ENCODE peak calls at places on chromosomes 2 and 18, in six cellular contexts. One of them, this sample, is unnamed. For H3K36me3, the result is how much of the 10 kb centered on the place peaks cover.

GRCh38 chr2:38261569-38262513 is 115.2 kb downstream of the ATL2 start:
- DNase-seq in GM23248: no peak
- DNase-seq in breast epithelium: no peak
- DNase-seq in cardiac muscle cell: no peak
- DNase-seq in effector memory CD4-positive, alpha-beta T cell: no peak
- DNase-seq in kidney epithelial cell: no peak
- DNase-seq in this sample: no peak

GRCh38 chr2:211248841-211249240 is 692.4 kb downstream of the CPS1 start:
- DNase-seq in GM23248: no peak
- DNase-seq in breast epithelium: no peak
- DNase-seq in cardiac muscle cell: no peak
- DNase-seq in effector memory CD4-positive, alpha-beta T cell: no peak
- DNase-seq in kidney epithelial cell: no peak
- DNase-seq in this sample: no peak

GRCh38 chr2:25314514-25315315 is 27.0 kb downstream of the DNMT3A start:
- DNase-seq in GM23248: no peak
- DNase-seq in breast epithelium: no peak
- DNase-seq in cardiac muscle cell: peak
- DNase-seq in effector memory CD4-positive, alpha-beta T cell: peak
- DNase-seq in kidney epithelial cell: no peak
- DNase-seq in this sample: peak

GRCh38 chr2:98936133-98936916 is at the start of gene CRACDL:
- DNase-seq in GM23248: peak
- DNase-seq in breast epithelium: no peak
- DNase-seq in cardiac muscle cell: peak
- DNase-seq in effector memory CD4-positive, alpha-beta T cell: no peak
- DNase-seq in kidney epithelial cell: no peak
- DNase-seq in this sample: peak

GRCh38 chr2:14632133-14632936 is at the start of gene LRATD1:
- DNase-seq in GM23248: peak
- DNase-seq in breast epithelium: peak
- DNase-seq in cardiac muscle cell: peak
- DNase-seq in effector memory CD4-positive, alpha-beta T cell: no peak
- DNase-seq in kidney epithelial cell: peak
- DNase-seq in this sample: no peak

GRCh38 chr2:84963692-84964405 is 7.1 kb upstream of the KCMF1 start:
- DNase-seq in GM23248: peak
- DNase-seq in breast epithelium: no peak
- DNase-seq in cardiac muscle cell: peak
- DNase-seq in effector memory CD4-positive, alpha-beta T cell: no peak
- DNase-seq in kidney epithelial cell: no peak
- DNase-seq in this sample: no peak

GRCh38 chr2:172098287-172098649 is 4.4 kb downstream of the DLX2 start:
- DNase-seq in GM23248: peak
- DNase-seq in breast epithelium: no peak
- DNase-seq in cardiac muscle cell: no peak
- DNase-seq in effector memory CD4-positive, alpha-beta T cell: no peak
- DNase-seq in kidney epithelial cell: no peak
- DNase-seq in this sample: no peak

GRCh38 chr18:46630160-46630559 is 26.9 kb downstream of the LOXHD1 start:
- DNase-seq in GM23248: peak
- DNase-seq in breast epithelium: no peak
- DNase-seq in cardiac muscle cell: no peak
- DNase-seq in effector memory CD4-positive, alpha-beta T cell: no peak
- DNase-seq in kidney epithelial cell: no peak
- DNase-seq in this sample: no peak

GRCh38 chr2:147631294-147631693 is 213.5 kb upstream of the ACVR2A start:
- DNase-seq in GM23248: no peak
- DNase-seq in breast epithelium: no peak
- DNase-seq in cardiac muscle cell: no peak
- DNase-seq in effector memory CD4-positive, alpha-beta T cell: no peak
- DNase-seq in kidney epithelial cell: no peak
- DNase-seq in this sample: no peak

GRCh38 chr2:71792926-71793761 is 339.8 kb downstream of the DYSF start:
- DNase-seq in GM23248: peak
- DNase-seq in breast epithelium: no peak
- DNase-seq in cardiac muscle cell: peak
- DNase-seq in effector memory CD4-positive, alpha-beta T cell: no peak
- DNase-seq in kidney epithelial cell: no peak
- DNase-seq in this sample: no peak

GRCh38 chr18:74420926-74421325 is 36.2 kb downstream of the DIPK1C start:
- DNase-seq in GM23248: peak
- DNase-seq in breast epithelium: no peak
- DNase-seq in cardiac muscle cell: no peak
- DNase-seq in effector memory CD4-positive, alpha-beta T cell: no peak
- DNase-seq in kidney epithelial cell: no peak
- DNase-seq in this sample: no peak

GRCh38 chr18:45974088-45974536 is 7.0 kb upstream of the EPG5 start:
- DNase-seq in GM23248: peak
- DNase-seq in breast epithelium: no peak
- DNase-seq in cardiac muscle cell: peak
- DNase-seq in effector memory CD4-positive, alpha-beta T cell: peak
- DNase-seq in kidney epithelial cell: peak
- DNase-seq in this sample: no peak

GRCh38 chr2:73982140-73982617 is 2.5 kb upstream of the TET3 start:
- DNase-seq in GM23248: peak
- DNase-seq in breast epithelium: no peak
- DNase-seq in cardiac muscle cell: no peak
- DNase-seq in effector memory CD4-positive, alpha-beta T cell: no peak
- DNase-seq in kidney epithelial cell: no peak
- DNase-seq in this sample: no peak

GRCh38 chr2:204298426-204298825 is 246.8 kb upstream of the PARD3B start:
- DNase-seq in GM23248: no peak
- DNase-seq in breast epithelium: no peak
- DNase-seq in cardiac muscle cell: no peak
- DNase-seq in effector memory CD4-positive, alpha-beta T cell: no peak
- DNase-seq in kidney epithelial cell: no peak
- DNase-seq in this sample: no peak

GRCh38 chr2:47048801-47049480 is 106.2 kb downstream of the STPG4 start:
- DNase-seq in GM23248: no peak
- DNase-seq in breast epithelium: no peak
- DNase-seq in cardiac muscle cell: no peak
- DNase-seq in effector memory CD4-positive, alpha-beta T cell: no peak
- DNase-seq in kidney epithelial cell: no peak
- DNase-seq in this sample: no peak

GRCh38 chr2:54797307-54797706 is 73.8 kb downstream of the EML6 start:
- DNase-seq in GM23248: no peak
- DNase-seq in breast epithelium: no peak
- DNase-seq in cardiac muscle cell: no peak
- DNase-seq in effector memory CD4-positive, alpha-beta T cell: no peak
- DNase-seq in kidney epithelial cell: no peak
- DNase-seq in this sample: no peak

GRCh38 chr18:2547477-2548087 is 23.7 kb downstream of the METTL4 start:
- DNase-seq in GM23248: peak
- DNase-seq in breast epithelium: no peak
- DNase-seq in cardiac muscle cell: peak
- DNase-seq in effector memory CD4-positive, alpha-beta T cell: no peak
- DNase-seq in kidney epithelial cell: no peak
- DNase-seq in this sample: no peak

GRCh38 chr2:71303849-71304248 is 27.7 kb upstream of the ZNF638 start:
- DNase-seq in GM23248: no peak
- DNase-seq in breast epithelium: no peak
- DNase-seq in cardiac muscle cell: no peak
- DNase-seq in effector memory CD4-positive, alpha-beta T cell: no peak
- DNase-seq in kidney epithelial cell: no peak
- DNase-seq in this sample: no peak

GRCh38 chr18:25726278-25726677 is 364.1 kb downstream of the SS18 start:
- DNase-seq in GM23248: peak
- DNase-seq in breast epithelium: no peak
- DNase-seq in cardiac muscle cell: peak
- DNase-seq in effector memory CD4-positive, alpha-beta T cell: no peak
- DNase-seq in kidney epithelial cell: no peak
- DNase-seq in this sample: no peak

GRCh38 chr2:55420244-55420713 is 623 bp upstream of the CCDC88A start:
- DNase-seq in GM23248: peak
- DNase-seq in breast epithelium: no peak
- DNase-seq in cardiac muscle cell: no peak
- DNase-seq in effector memory CD4-positive, alpha-beta T cell: no peak
- DNase-seq in kidney epithelial cell: no peak
- DNase-seq in this sample: no peak

GRCh38 chr2:171762879-171763573 is 75.8 kb downstream of the DYNC1I2 start:
- DNase-seq in GM23248: peak
- DNase-seq in breast epithelium: no peak
- DNase-seq in cardiac muscle cell: peak
- DNase-seq in effector memory CD4-positive, alpha-beta T cell: no peak
- DNase-seq in kidney epithelial cell: no peak
- DNase-seq in this sample: no peak

GRCh38 chr2:60213865-60214657 is 339.4 kb downstream of the BCL11A start:
- DNase-seq in GM23248: peak
- DNase-seq in breast epithelium: no peak
- DNase-seq in cardiac muscle cell: peak
- DNase-seq in effector memory CD4-positive, alpha-beta T cell: no peak
- DNase-seq in kidney epithelial cell: no peak
- DNase-seq in this sample: no peak

GRCh38 chr2:67844024-67844540 is 218.7 kb downstream of the C1D start:
- DNase-seq in GM23248: no peak
- DNase-seq in breast epithelium: no peak
- DNase-seq in cardiac muscle cell: no peak
- DNase-seq in effector memory CD4-positive, alpha-beta T cell: no peak
- DNase-seq in kidney epithelial cell: no peak
- DNase-seq in this sample: no peak

GRCh38 chr2:137420744-137421143 is 543.5 kb upstream of the HNMT start:
- DNase-seq in GM23248: peak
- DNase-seq in breast epithelium: no peak
- DNase-seq in cardiac muscle cell: no peak
- DNase-seq in effector memory CD4-positive, alpha-beta T cell: no peak
- DNase-seq in kidney epithelial cell: no peak
- DNase-seq in this sample: no peak

GRCh38 chr2:73952499-73953446 is 26.1 kb downstream of the DGUOK start:
- DNase-seq in GM23248: peak
- DNase-seq in breast epithelium: no peak
- DNase-seq in cardiac muscle cell: peak
- DNase-seq in effector memory CD4-positive, alpha-beta T cell: no peak
- DNase-seq in kidney epithelial cell: no peak
- DNase-seq in this sample: no peak

GRCh38 chr18:74541703-74542555 is 7.6 kb downstream of the CNDP1 start:
- DNase-seq in GM23248: no peak
- DNase-seq in breast epithelium: no peak
- DNase-seq in cardiac muscle cell: no peak
- DNase-seq in effector memory CD4-positive, alpha-beta T cell: no peak
- DNase-seq in kidney epithelial cell: no peak
- DNase-seq in this sample: no peak

GRCh38 chr2:167733750-167734149 is 513.6 kb downstream of the STK39 start:
- DNase-seq in GM23248: no peak
- DNase-seq in breast epithelium: no peak
- DNase-seq in cardiac muscle cell: no peak
- DNase-seq in effector memory CD4-positive, alpha-beta T cell: no peak
- DNase-seq in kidney epithelial cell: no peak
- DNase-seq in this sample: no peak

GRCh38 chr2:239499989-239500914 is 99.4 kb upstream of the HDAC4 start:
- DNase-seq in GM23248: peak
- DNase-seq in breast epithelium: no peak
- DNase-seq in cardiac muscle cell: peak
- DNase-seq in effector memory CD4-positive, alpha-beta T cell: no peak
- DNase-seq in kidney epithelial cell: no peak
- DNase-seq in this sample: no peak
- H3K36me3 ChIP-seq in GM23248: under half
- H3K36me3 ChIP-seq in breast epithelium: under half
- H3K36me3 ChIP-seq in cardiac muscle cell: under half
- H3K36me3 ChIP-seq in effector memory CD4-positive, alpha-beta T cell: under half
- H3K36me3 ChIP-seq in kidney epithelial cell: under half
- H3K36me3 ChIP-seq in this sample: under half

GRCh38 chr2:141317986-141318385 is 812.8 kb downstream of the LRP1B start:
- DNase-seq in GM23248: peak
- DNase-seq in breast epithelium: no peak
- DNase-seq in cardiac muscle cell: peak
- DNase-seq in effector memory CD4-positive, alpha-beta T cell: no peak
- DNase-seq in kidney epithelial cell: no peak
- DNase-seq in this sample: no peak

DNA sequence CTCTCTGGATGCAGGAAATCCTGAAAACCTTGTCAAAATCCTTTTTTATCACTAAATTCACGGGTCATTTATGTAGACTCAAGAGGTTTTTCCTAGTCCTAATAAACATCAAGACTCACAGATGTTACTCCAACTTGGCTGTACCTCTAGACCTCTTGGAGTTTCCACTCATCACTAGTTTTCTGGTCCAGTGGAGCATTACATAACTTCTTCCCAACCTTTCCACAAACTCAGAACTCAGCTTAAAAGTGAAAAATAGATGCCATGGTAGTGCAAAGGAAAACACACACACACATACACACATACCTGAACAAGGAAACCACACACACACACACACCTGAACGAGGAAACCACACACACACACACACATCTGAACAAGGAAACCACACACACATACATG is 807.2 kb downstream of the LRP1B start:
- DNase-seq in GM23248: no peak
- DNase-seq in breast epithelium: no peak
- DNase-seq in cardiac muscle cell: no peak
- DNase-seq in effector memory CD4-positive, alpha-beta T cell: no peak
- DNase-seq in kidney epithelial cell: peak
- DNase-seq in this sample: no peak
- H3K4me3 ChIP-seq in GM23248: no peak
- H3K4me3 ChIP-seq in breast epithelium: no peak
- H3K4me3 ChIP-seq in cardiac muscle cell: no peak
- H3K4me3 ChIP-seq in effector memory CD4-positive, alpha-beta T cell: no peak
- H3K4me3 ChIP-seq in kidney epithelial cell: no peak
- H3K4me3 ChIP-seq in this sample: no peak

GRCh38 chr18:55404136-55404810 is 183.7 kb downstream of the TCF4 start:
- DNase-seq in GM23248: no peak
- DNase-seq in breast epithelium: no peak
- DNase-seq in cardiac muscle cell: no peak
- DNase-seq in effector memory CD4-positive, alpha-beta T cell: no peak
- DNase-seq in kidney epithelial cell: no peak
- DNase-seq in this sample: no peak
- H3K36me3 ChIP-seq in GM23248: under half
- H3K36me3 ChIP-seq in breast epithelium: under half
- H3K36me3 ChIP-seq in cardiac muscle cell: under half
- H3K36me3 ChIP-seq in effector memory CD4-positive, alpha-beta T cell: under half
- H3K36me3 ChIP-seq in kidney epithelial cell: under half
- H3K36me3 ChIP-seq in this sample: under half

GRCh38 chr2:43132523-43133301 is 93.7 kb downstream of the ZFP36L2 start:
- DNase-seq in GM23248: no peak
- DNase-seq in breast epithelium: no peak
- DNase-seq in cardiac muscle cell: no peak
- DNase-seq in effector memory CD4-positive, alpha-beta T cell: no peak
- DNase-seq in kidney epithelial cell: no peak
- DNase-seq in this sample: peak
- H3K4me3 ChIP-seq in GM23248: no peak
- H3K4me3 ChIP-seq in breast epithelium: no peak
- H3K4me3 ChIP-seq in cardiac muscle cell: no peak
- H3K4me3 ChIP-seq in effector memory CD4-positive, alpha-beta T cell: peak
- H3K4me3 ChIP-seq in kidney epithelial cell: no peak
- H3K4me3 ChIP-seq in this sample: no peak

GRCh38 chr2:61878756-61879155 is 9.7 kb downstream of the CCT4 start:
- DNase-seq in GM23248: no peak
- DNase-seq in breast epithelium: no peak
- DNase-seq in cardiac muscle cell: no peak
- DNase-seq in effector memory CD4-positive, alpha-beta T cell: no peak
- DNase-seq in kidney epithelial cell: no peak
- DNase-seq in this sample: no peak
- H3K36me3 ChIP-seq in GM23248: half or more
- H3K36me3 ChIP-seq in breast epithelium: under half
- H3K36me3 ChIP-seq in cardiac muscle cell: half or more
- H3K36me3 ChIP-seq in effector memory CD4-positive, alpha-beta T cell: half or more
- H3K36me3 ChIP-seq in kidney epithelial cell: under half
- H3K36me3 ChIP-seq in this sample: under half

GRCh38 chr18:7069191-7069590 is 48.4 kb downstream of the LAMA1 start:
- DNase-seq in GM23248: no peak
- DNase-seq in breast epithelium: no peak
- DNase-seq in cardiac muscle cell: no peak
- DNase-seq in effector memory CD4-positive, alpha-beta T cell: no peak
- DNase-seq in kidney epithelial cell: no peak
- DNase-seq in this sample: no peak
- H3K4me3 ChIP-seq in GM23248: no peak
- H3K4me3 ChIP-seq in breast epithelium: no peak
- H3K4me3 ChIP-seq in cardiac muscle cell: no peak
- H3K4me3 ChIP-seq in effector memory CD4-positive, alpha-beta T cell: no peak
- H3K4me3 ChIP-seq in kidney epithelial cell: no peak
- H3K4me3 ChIP-seq in this sample: no peak

This sample was measured in GM06990.